ENCODE peak calls at places on chromosome 18, in four cellular contexts. One of them, this sample, is unnamed.

GRCh38 chr18:3384664-3385189 is 65.2 kb upstream of the TGIF1 start:
- DNase-seq in GM12878: peak
- DNase-seq in K562: no peak
- DNase-seq in HepG2: peak
- DNase-seq in this sample: no peak

GRCh38 chr18:21262979-21263378 is 20.9 kb downstream of the GREB1L start:
- DNase-seq in GM12878: no peak
- DNase-seq in K562: no peak
- DNase-seq in HepG2: no peak
- DNase-seq in this sample: no peak

GRCh38 chr18:79950440-79951341 is 762 bp downstream of the SLC66A2 start:
- DNase-seq in GM12878: no peak
- DNase-seq in K562: peak
- DNase-seq in HepG2: no peak
- DNase-seq in this sample: peak

GRCh38 chr18:63505566-63506335 is 29.0 kb downstream of the SERPINB5 start:
- DNase-seq in GM12878: no peak
- DNase-seq in K562: peak
- DNase-seq in HepG2: peak
- DNase-seq in this sample: peak

GRCh38 chr18:70288851-70289328 is at the start of gene SOCS6:
- DNase-seq in GM12878: no peak
- DNase-seq in K562: no peak
- DNase-seq in HepG2: no peak
- DNase-seq in this sample: peak

GRCh38 chr18:68660355-68661183 is 54.3 kb downstream of the TMX3 start:
- DNase-seq in GM12878: no peak
- DNase-seq in K562: peak
- DNase-seq in HepG2: peak
- DNase-seq in this sample: no peak

GRCh38 chr18:68728301-68728700 is 13.4 kb upstream of the TMX3 start:
- DNase-seq in GM12878: no peak
- DNase-seq in K562: no peak
- DNase-seq in HepG2: no peak
- DNase-seq in this sample: no peak

GRCh38 chr18:62109676-62110075 is 77.2 kb downstream of the PIGN start:
- DNase-seq in GM12878: no peak
- DNase-seq in K562: no peak
- DNase-seq in HepG2: no peak
- DNase-seq in this sample: no peak

GRCh38 chr18:29560270-29560669 is 1383.3 kb upstream of the CDH2 start:
- DNase-seq in GM12878: peak
- DNase-seq in K562: no peak
- DNase-seq in HepG2: no peak
- DNase-seq in this sample: no peak

GRCh38 chr18:66599190-66599589 is 4.7 kb downstream of the CDH19 start:
- DNase-seq in GM12878: no peak
- DNase-seq in K562: no peak
- DNase-seq in HepG2: peak
- DNase-seq in this sample: no peak

GRCh38 chr18:48295586-48296311 is 113.4 kb downstream of the ZBTB7C start:
- DNase-seq in GM12878: no peak
- DNase-seq in K562: no peak
- DNase-seq in HepG2: peak
- DNase-seq in this sample: peak

GRCh38 chr18:73563345-73563744 is 584.3 kb downstream of the FBXO15 start:
- DNase-seq in GM12878: no peak
- DNase-seq in K562: no peak
- DNase-seq in HepG2: no peak
- DNase-seq in this sample: no peak

GRCh38 chr18:15198116-15198389 is 450.1 kb downstream of the ANKRD30B start:
- DNase-seq in GM12878: no peak
- DNase-seq in K562: no peak
- DNase-seq in HepG2: no peak
- DNase-seq in this sample: peak

GRCh38 chr18:65749881-65750280 is 931 bp upstream of the CDH7 start:
- DNase-seq in GM12878: no peak
- DNase-seq in K562: no peak
- DNase-seq in HepG2: no peak
- DNase-seq in this sample: no peak

GRCh38 chr18:41974661-41975286 is 19.7 kb downstream of the PIK3C3 start:
- DNase-seq in GM12878: no peak
- DNase-seq in K562: no peak
- DNase-seq in HepG2: no peak
- DNase-seq in this sample: no peak

GRCh38 chr18:76620326-76620813 is 125.3 kb upstream of the ZNF516 start:
- DNase-seq in GM12878: peak
- DNase-seq in K562: peak
- DNase-seq in HepG2: no peak
- DNase-seq in this sample: peak

GRCh38 chr18:73156117-73156516 is 288.3 kb upstream of the NETO1 start:
- DNase-seq in GM12878: no peak
- DNase-seq in K562: no peak
- DNase-seq in HepG2: no peak
- DNase-seq in this sample: no peak

GRCh38 chr18:68221116-68221724 is 493.7 kb downstream of the TMX3 start:
- DNase-seq in GM12878: no peak
- DNase-seq in K562: no peak
- DNase-seq in HepG2: no peak
- DNase-seq in this sample: no peak

GRCh38 chr18:49668583-49669290 is 106.9 kb downstream of the LIPG start:
- DNase-seq in GM12878: no peak
- DNase-seq in K562: no peak
- DNase-seq in HepG2: peak
- DNase-seq in this sample: no peak

GRCh38 chr18:33560686-33561370 is 17.2 kb upstream of the ASXL3 start:
- DNase-seq in GM12878: peak
- DNase-seq in K562: no peak
- DNase-seq in HepG2: peak
- DNase-seq in this sample: peak

GRCh38 chr18:2921778-2922177 is 75.0 kb downstream of the EMILIN2 start:
- DNase-seq in GM12878: no peak
- DNase-seq in K562: no peak
- DNase-seq in HepG2: no peak
- DNase-seq in this sample: no peak

GRCh38 chr18:39647627-39648502 is 2082.3 kb upstream of the CELF4 start:
- DNase-seq in GM12878: no peak
- DNase-seq in K562: no peak
- DNase-seq in HepG2: no peak
- DNase-seq in this sample: peak

GRCh38 chr18:76161983-76162382 is 333.1 kb downstream of the ZNF516 start:
- DNase-seq in GM12878: no peak
- DNase-seq in K562: no peak
- DNase-seq in HepG2: no peak
- DNase-seq in this sample: no peak

GRCh38 chr18:61882296-61883004 is 10.4 kb downstream of the RNF152 start:
- DNase-seq in GM12878: no peak
- DNase-seq in K562: no peak
- DNase-seq in HepG2: no peak
- DNase-seq in this sample: no peak

GRCh38 chr18:72942766-72943165 is 75.0 kb upstream of the NETO1 start:
- DNase-seq in GM12878: no peak
- DNase-seq in K562: no peak
- DNase-seq in HepG2: no peak
- DNase-seq in this sample: no peak

GRCh38 chr18:44899832-44900231 is 219.1 kb downstream of the SETBP1 start:
- DNase-seq in GM12878: no peak
- DNase-seq in K562: no peak
- DNase-seq in HepG2: no peak
- DNase-seq in this sample: no peak

GRCh38 chr18:49071365-49071764 is 120.6 kb upstream of the SMAD7 start:
- DNase-seq in GM12878: no peak
- DNase-seq in K562: peak
- DNase-seq in HepG2: no peak
- DNase-seq in this sample: no peak

GRCh38 chr18:36544036-36544725 is 246.7 kb downstream of the FHOD3 start:
- DNase-seq in GM12878: no peak
- DNase-seq in K562: no peak
- DNase-seq in HepG2: no peak
- DNase-seq in this sample: no peak

GRCh38 chr18:39596891-39597290 is 2031.3 kb upstream of the CELF4 start:
- DNase-seq in GM12878: no peak
- DNase-seq in K562: no peak
- DNase-seq in HepG2: no peak
- DNase-seq in this sample: peak

GRCh38 chr18:4888251-4888650 is 308.8 kb downstream of the AKAIN1 start:
- DNase-seq in GM12878: no peak
- DNase-seq in K562: no peak
- DNase-seq in HepG2: no peak
- DNase-seq in this sample: no peak

GRCh38 chr18:3869848-3870247 is 419.9 kb downstream of the TGIF1 start:
- DNase-seq in GM12878: no peak
- DNase-seq in K562: peak
- DNase-seq in HepG2: peak
- DNase-seq in this sample: peak

GRCh38 chr18:48797841-48798255 is 152.9 kb downstream of the SMAD7 start:
- DNase-seq in GM12878: no peak
- DNase-seq in K562: no peak
- DNase-seq in HepG2: no peak
- DNase-seq in this sample: no peak

GRCh38 chr18:30811580-30811979 is 231.0 kb downstream of the DSC3 start:
- DNase-seq in GM12878: no peak
- DNase-seq in K562: no peak
- DNase-seq in HepG2: no peak
- DNase-seq in this sample: no peak

GRCh38 chr18:74745658-74746403 is 148.2 kb downstream of the ZNF407 start:
- DNase-seq in GM12878: no peak
- DNase-seq in K562: peak
- DNase-seq in HepG2: peak
- DNase-seq in this sample: no peak

GRCh38 chr18:76491801-76492668 is 3.0 kb downstream of the ZNF516 start:
- DNase-seq in GM12878: no peak
- DNase-seq in K562: no peak
- DNase-seq in HepG2: no peak
- DNase-seq in this sample: no peak

DNA sequence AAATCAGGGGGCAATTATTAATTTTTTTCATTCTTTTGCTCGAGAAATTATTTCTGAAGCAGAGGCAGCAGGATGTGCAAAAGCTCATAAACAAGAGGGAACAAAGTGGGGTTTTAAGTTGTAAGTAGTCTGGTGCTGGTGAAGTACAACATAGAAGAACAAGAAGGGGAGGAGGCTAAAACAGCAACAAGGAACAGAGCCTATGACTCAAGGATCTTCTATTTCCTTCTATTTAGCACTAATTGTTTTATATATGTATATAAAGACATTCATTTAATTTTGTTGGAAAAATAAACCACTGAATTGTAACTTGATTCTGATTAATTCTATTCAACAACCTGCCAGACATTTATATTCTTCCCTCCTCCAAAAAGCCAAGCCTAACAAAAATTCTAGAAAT is 35.0 kb downstream of the YES1 start:
- DNase-seq in GM12878: no peak
- DNase-seq in K562: no peak
- DNase-seq in HepG2: no peak
- DNase-seq in this sample: no peak
- TF ChIP-seq SP1 in GM12878: no peak
- TF ChIP-seq SP1 in K562: no peak
- TF ChIP-seq SP1 in HepG2: no peak
- TF ChIP-seq SP1 in this sample: no peak

GRCh38 chr18:23143059-23143831 is 8.0 kb downstream of the CABLES1 start:
- DNase-seq in GM12878: no peak
- DNase-seq in K562: no peak
- DNase-seq in HepG2: no peak
- DNase-seq in this sample: no peak
- TF ChIP-seq FOXM1 in GM12878: no peak
- TF ChIP-seq FOXM1 in K562: no peak
- TF ChIP-seq FOXM1 in HepG2: no peak
- TF ChIP-seq FOXM1 in this sample: no peak

GRCh38 chr18:9097349-9097748 is 5.2 kb upstream of the NDUFV2 start:
- DNase-seq in GM12878: no peak
- DNase-seq in K562: no peak
- DNase-seq in HepG2: no peak
- DNase-seq in this sample: no peak

GRCh38 chr18:9094307-9095226 is 7.9 kb upstream of the NDUFV2 start:
- DNase-seq in GM12878: no peak
- DNase-seq in K562: peak
- DNase-seq in HepG2: peak
- DNase-seq in this sample: no peak

GRCh38 chr18:9096698-9097097 is 5.8 kb upstream of the NDUFV2 start:
- DNase-seq in GM12878: no peak
- DNase-seq in K562: no peak
- DNase-seq in HepG2: no peak
- DNase-seq in this sample: no peak

GRCh38 chr18:9096013-9096383 is 6.5 kb upstream of the NDUFV2 start:
- DNase-seq in GM12878: no peak
- DNase-seq in K562: no peak
- DNase-seq in HepG2: no peak
- DNase-seq in this sample: no peak

GRCh38 chr18:9095297-9096012 is 7.0 kb upstream of the NDUFV2 start:
- DNase-seq in GM12878: peak
- DNase-seq in K562: peak
- DNase-seq in HepG2: peak
- DNase-seq in this sample: no peak
- TF ChIP-seq SP1 in GM12878: peak
- TF ChIP-seq SP1 in K562: no peak
- TF ChIP-seq SP1 in HepG2: no peak
- TF ChIP-seq SP1 in this sample: no peak

GRCh38 chr18:38481576-38481975 is 916.0 kb upstream of the CELF4 start:
- DNase-seq in GM12878: no peak
- DNase-seq in K562: no peak
- DNase-seq in HepG2: no peak
- DNase-seq in this sample: no peak

GRCh38 chr18:38491195-38491594 is 925.6 kb upstream of the CELF4 start:
- DNase-seq in GM12878: no peak
- DNase-seq in K562: no peak
- DNase-seq in HepG2: no peak
- DNase-seq in this sample: no peak

GRCh38 chr18:38483326-38483725 is 917.7 kb upstream of the CELF4 start:
- DNase-seq in GM12878: no peak
- DNase-seq in K562: no peak
- DNase-seq in HepG2: no peak
- DNase-seq in this sample: no peak

DNA sequence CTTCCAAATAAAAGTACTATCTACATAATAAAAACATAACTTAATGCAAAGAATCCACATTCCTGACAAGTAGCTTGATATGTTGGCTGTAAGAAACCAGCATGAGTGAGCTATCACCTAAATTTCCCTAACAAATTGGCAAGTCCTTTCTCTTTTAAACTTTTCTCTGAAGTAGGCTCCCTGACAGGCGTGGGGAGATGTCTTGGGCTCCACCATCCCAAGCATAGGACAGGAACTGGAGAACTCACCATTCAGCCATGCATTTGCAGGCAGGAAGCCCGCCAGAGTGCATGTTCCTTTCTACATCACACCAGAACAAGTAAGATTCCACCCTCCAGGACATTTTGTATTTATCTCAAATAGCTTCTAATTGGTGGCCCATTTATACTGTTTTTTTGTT is 921.9 kb upstream of the CELF4 start:
- DNase-seq in GM12878: no peak
- DNase-seq in K562: no peak
- DNase-seq in HepG2: no peak
- DNase-seq in this sample: no peak
- TF ChIP-seq FOXM1 in GM12878: no peak
- TF ChIP-seq FOXM1 in K562: no peak
- TF ChIP-seq FOXM1 in HepG2: no peak
- TF ChIP-seq FOXM1 in this sample: no peak

GRCh38 chr18:13539843-13540535 is 186.4 kb downstream of the FAM210A start:
- DNase-seq in GM12878: no peak
- DNase-seq in K562: no peak
- DNase-seq in HepG2: no peak
- DNase-seq in this sample: no peak
- TF ChIP-seq SP1 in GM12878: no peak
- TF ChIP-seq SP1 in K562: no peak
- TF ChIP-seq SP1 in HepG2: no peak
- TF ChIP-seq SP1 in this sample: no peak

This sample was measured in HEK293T.